ENCODE peak calls at places on chromosomes 1 and 21, in eight cellular contexts. B is IMR-90, J is substantia nigra, S is ovary, U is K562, A is lower lobe of right lung, G is keratinocyte, D is stomach. Q is an unnamed sample.

GRCh38 chr21:42846221-42846620 is 33.1 kb downstream of the WDR4 start:
- DNase-seq in U (no peak), D (no peak), S (peak), A (peak), B (no peak), G (no peak), J (no peak), Q (no peak)

GRCh38 chr1:219185486-219186117 is 11.9 kb downstream of the LYPLAL1 start:
- DNase-seq in J (no peak), A (no peak), S (no peak), U (no peak), G (no peak), B (no peak), D (no peak), Q (no peak)

GRCh38 chr1:15736035-15736665 is at the start of gene SLC25A34:
- DNase-seq in U (no peak), G (no peak), A (peak), D (peak), J (no peak), S (no peak), B (no peak), Q (no peak)

GRCh38 chr1:21313146-21313885 is 23.1 kb upstream of the ECE1 start:
- DNase-seq in A (no peak), U (no peak), B (peak), D (no peak), S (no peak), J (no peak), G (no peak), Q (no peak)

GRCh38 chr1:113207019-113207418 is 134.0 kb downstream of the LRIG2 start:
- DNase-seq in G (no peak), J (no peak), D (no peak), A (no peak), B (no peak), U (no peak), S (no peak), Q (no peak)

GRCh38 chr21:27513016-27513415 is 546.1 kb upstream of the ADAMTS5 start:
- DNase-seq in A (no peak), U (no peak), G (no peak), J (no peak), B (no peak), S (no peak), D (no peak), Q (no peak)

GRCh38 chr1:54253480-54253879 is 53.5 kb downstream of the MRPL37 start:
- DNase-seq in G (peak), A (no peak), D (no peak), J (no peak), B (peak), S (no peak), U (no peak), Q (no peak)

GRCh38 chr21:44793269-44794030 is 8.2 kb downstream of the UBE2G2 start:
- DNase-seq in G (no peak), J (peak), U (peak), S (peak), D (peak), A (peak), B (peak), Q (no peak)

GRCh38 chr1:2894381-2895041 is 93.0 kb upstream of the TTC34 start:
- DNase-seq in G (no peak), B (no peak), U (no peak), J (no peak), D (no peak), A (no peak), S (no peak), Q (no peak)

GRCh38 chr1:214141486-214141885 is 139.5 kb upstream of the SMYD2 start:
- DNase-seq in A (no peak), D (no peak), S (no peak), B (no peak), J (no peak), U (no peak), G (no peak), Q (no peak)
- H3K27ac ChIP-seq in A (no peak), D (no peak), S (no peak), B (no peak), J (no peak), U (no peak), G (no peak), Q (no peak)

GRCh38 chr1:79519084-79519760 is 512.7 kb upstream of the ADGRL4 start:
- DNase-seq in J (no peak), A (no peak), U (no peak), G (no peak), B (no peak), S (no peak), D (no peak), Q (no peak)
- H3K27ac ChIP-seq in J (no peak), A (no peak), U (no peak), G (no peak), B (no peak), S (no peak), D (no peak), Q (no peak)

GRCh38 chr1:181100015-181100905 is 11.8 kb downstream of the IER5 start:
- DNase-seq in D (no peak), A (no peak), J (no peak), U (peak), G (no peak), B (no peak), S (no peak), Q (no peak)
- H3K27ac ChIP-seq in D (no peak), A (no peak), J (no peak), U (no peak), G (peak), B (peak), S (no peak), Q (no peak)

GRCh38 chr1:162497723-162498441 is at the start of gene UHMK1:
- DNase-seq in A (peak), S (peak), D (peak), G (peak), U (peak), B (peak), J (peak), Q (peak)
- H3K27ac ChIP-seq in A (peak), S (peak), D (peak), G (peak), U (peak), B (peak), J (peak), Q (no peak)

GRCh38 chr1:152999818-153000217 is 1.7 kb upstream of the SPRR3 start:
- DNase-seq in B (no peak), D (no peak), U (no peak), A (no peak), S (no peak), J (no peak), G (no peak), Q (no peak)

GRCh38 chr1:152997911-152998310 is 3.6 kb upstream of the SPRR3 start:
- DNase-seq in S (no peak), U (no peak), G (no peak), J (no peak), A (no peak), B (no peak), D (no peak), Q (no peak)

GRCh38 chr1:152998476-152998875 is 3.1 kb upstream of the SPRR3 start:
- DNase-seq in U (no peak), S (no peak), G (no peak), B (no peak), J (no peak), D (no peak), A (no peak), Q (no peak)

GRCh38 chr1:152995838-152996237 is 5.7 kb upstream of the SPRR3 start:
- DNase-seq in S (no peak), D (no peak), G (no peak), U (no peak), B (no peak), A (no peak), J (no peak), Q (no peak)

GRCh38 chr1:152996633-152997385 is 4.7 kb upstream of the SPRR3 start:
- DNase-seq in D (no peak), U (no peak), A (no peak), S (no peak), J (no peak), B (no peak), G (no peak), Q (no peak)
- H3K27ac ChIP-seq in D (no peak), U (no peak), A (no peak), S (no peak), J (no peak), B (no peak), G (no peak), Q (no peak)